ENCODE peak calls at places on chromosome 16, in nine cellular contexts. O is A549, Z is vagina, B is stomach, N is IMR-90, S is tibial nerve, D is adrenal gland, G is GM12878, R is esophagus muscularis mucosa. Q is an unnamed sample.

GRCh38 chr16:19196871-19197270 is 28.8 kb downstream of the SYT17 start:
- DNase-seq in O (no peak), Z (no peak), B (no peak), N (no peak), S (no peak), D (no peak), G (no peak), R (no peak), Q (no peak)

GRCh38 chr16:6095414-6095813 is 997.8 kb upstream of the EEF2KMT start:
- DNase-seq in O (no peak), Z (no peak), B (no peak), N (no peak), S (no peak), D (peak; percentile 55), G (no peak), R (no peak), Q (no peak)

GRCh38 chr16:84513111-84514065 is 8.9 kb upstream of the MEAK7 start:
- DNase-seq in O (no peak), Z (no peak), B (no peak), N (peak; percentile 80), S (no peak), D (no peak), G (no peak), R (no peak), Q (no peak)

GRCh38 chr16:11909653-11910551 is 5.9 kb downstream of the GSPT1 start:
- DNase-seq in O (no peak), Z (no peak), B (no peak), N (peak; percentile 73), S (no peak), D (no peak), G (no peak), R (no peak), Q (no peak)

GRCh38 chr16:85711982-85712587 is 23.3 kb upstream of the GINS2 start:
- DNase-seq in O (no peak), Z (no peak), B (no peak), N (no peak), S (no peak), D (no peak), G (no peak), R (no peak), Q (no peak)

GRCh38 chr16:9489823-9490467 is 398.5 kb downstream of the HAPSTR1 start:
- DNase-seq in O (no peak), Z (no peak), B (no peak), N (no peak), S (no peak), D (peak; percentile 91), G (no peak), R (no peak), Q (no peak)

GRCh38 chr16:20918486-20919239 is 18.1 kb downstream of the LYRM1 start:
- DNase-seq in O (no peak), Z (no peak), B (no peak), N (peak; percentile 35), S (peak; percentile 39), D (peak; percentile 80), G (no peak), R (no peak), Q (peak; percentile 89)

GRCh38 chr16:81709369-81709900 is 69.7 kb upstream of the PLCG2 start:
- DNase-seq in O (no peak), Z (no peak), B (no peak), N (no peak), S (no peak), D (no peak), G (no peak), R (no peak), Q (no peak)

GRCh38 chr16:57092786-57093301 is 461 bp downstream of the CPNE2 start:
- DNase-seq in O (peak; percentile 62), Z (no peak), B (peak; percentile 46), N (no peak), S (no peak), D (no peak), G (no peak), R (no peak), Q (no peak)

GRCh38 chr16:57093845-57094564 is 1.6 kb downstream of the CPNE2 start:
- DNase-seq in O (no peak), Z (no peak), B (no peak), N (no peak), S (no peak), D (peak; percentile 59), G (no peak), R (no peak), Q (peak; percentile 87)

GRCh38 chr16:57091200-57091989 is 988 bp upstream of the CPNE2 start:
- DNase-seq in O (peak; percentile 67), Z (no peak), B (peak; percentile 33), N (peak; percentile 53), S (peak; percentile 41), D (peak; percentile 68), G (no peak), R (no peak), Q (no peak)

GRCh38 chr16:57094911-57095310 is 2.5 kb downstream of the CPNE2 start:
- DNase-seq in O (no peak), Z (no peak), B (no peak), N (no peak), S (no peak), D (no peak), G (no peak), R (no peak), Q (no peak)

DNA sequence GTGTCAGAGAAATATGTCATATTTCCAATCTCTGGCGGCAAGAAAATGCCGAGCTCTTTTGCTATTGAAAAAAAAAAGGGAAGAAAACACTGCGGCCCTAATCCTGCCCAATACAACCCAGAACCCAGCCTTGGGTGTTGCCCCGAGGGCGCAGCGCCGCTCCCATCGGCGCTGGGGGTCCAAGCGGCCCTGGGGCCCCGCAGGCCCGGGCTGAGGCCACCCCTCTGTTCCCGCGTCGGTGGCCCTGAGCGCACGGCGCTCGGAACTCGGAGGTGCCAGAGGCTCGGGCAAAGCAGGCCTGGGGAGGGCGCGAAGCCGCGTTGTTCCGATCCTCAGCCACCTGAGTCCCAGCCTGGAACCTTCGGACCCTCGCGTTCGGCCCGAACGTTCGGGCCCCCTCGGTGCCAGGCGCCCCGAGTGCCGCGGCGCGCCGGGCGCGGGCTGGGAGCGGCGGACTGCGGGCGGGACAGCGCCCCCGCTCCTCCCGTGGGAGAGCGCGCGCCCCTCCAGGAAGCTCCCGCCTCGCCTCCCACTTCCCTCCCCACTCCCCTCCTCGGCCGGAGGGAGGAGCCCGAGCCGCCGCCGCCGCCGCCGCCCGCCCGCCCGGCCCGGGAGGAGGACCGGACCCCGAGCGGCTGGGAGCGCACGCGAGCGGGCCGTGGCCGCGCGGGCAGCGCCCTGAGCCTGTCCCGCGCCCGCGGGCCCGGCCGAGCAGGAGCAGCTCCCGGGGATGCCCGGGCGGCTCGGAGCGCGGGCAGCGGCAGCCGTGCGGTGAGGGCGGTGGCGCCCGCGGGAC is at the start of gene CPNE2:
- DNase-seq in O (peak; percentile 71), Z (no peak), B (peak; percentile 59), N (peak; percentile 34), S (no peak), D (no peak), G (no peak), R (no peak), Q (no peak)
- TF ChIP-seq POLR2A in O (peak; percentile 75), Z (no peak), B (no peak), N (no peak), S (peak; percentile 12), D (no peak), G (no peak), R (no peak), Q (no peak)

GRCh38 chr16:73289232-73289631 is 241.3 kb upstream of the ZFHX3 start:
- DNase-seq in O (no peak), Z (no peak), B (no peak), N (no peak), S (no peak), D (no peak), G (peak; percentile 86), R (no peak), Q (no peak)
- TF ChIP-seq CTCF in O (no peak), Z (no peak), B (no peak), N (no peak), S (no peak), D (no peak), G (no peak), R (no peak), Q (no peak)

GRCh38 chr16:88706965-88707871 is 915 bp downstream of the CTU2 start:
- DNase-seq in O (no peak), Z (no peak), B (no peak), N (no peak), S (no peak), D (no peak), G (no peak), R (no peak), Q (no peak)

GRCh38 chr16:88705076-88705684 is 1.0 kb downstream of the RNF166 start:
- DNase-seq in O (no peak), Z (no peak), B (no peak), N (peak; percentile 34), S (no peak), D (peak; percentile 63), G (no peak), R (no peak), Q (no peak)

GRCh38 chr16:88703486-88704309 is 2.5 kb downstream of the RNF166 start:
- DNase-seq in O (no peak), Z (no peak), B (peak; percentile 43), N (no peak), S (no peak), D (peak; percentile 72), G (no peak), R (no peak), Q (no peak)

GRCh38 chr16:88705746-88706287 is 391 bp downstream of the RNF166 start:
- DNase-seq in O (no peak), Z (no peak), B (no peak), N (no peak), S (no peak), D (no peak), G (no peak), R (no peak), Q (no peak)

GRCh38 chr16:88706288-88706964 is at the start of the genes CTU2 and RNF166:
- DNase-seq in O (peak; percentile 91), Z (no peak), B (peak; percentile 94), N (peak; percentile 84), S (peak; percentile 80), D (peak; percentile 95), G (peak; percentile 32), R (peak; percentile 95), Q (peak; percentile 80)
- H3K4me3 ChIP-seq in O (peak within 1 kb of the TSS; percentile 75), Z (peak within 1 kb of the TSS; percentile 78), B (peak within 1 kb of the TSS; percentile 100), N (peak within 1 kb of the TSS; percentile 95), S (peak within 1 kb of the TSS; percentile 85), D (peak within 1 kb of the TSS; percentile 83), G (peak within 1 kb of the TSS; percentile 90), R (peak within 1 kb of the TSS; percentile 99), Q (peak within 1 kb of the TSS; percentile 80)

GRCh38 chr16:2428051-2428786 is 1.0 kb upstream of the CCNF start:
- DNase-seq in O (no peak), Z (no peak), B (peak; percentile 40), N (no peak), S (peak; percentile 36), D (peak; percentile 71), G (no peak), R (no peak), Q (no peak)

GRCh38 chr16:2428787-2429036 is 535 bp upstream of the CCNF start:
- DNase-seq in O (no peak), Z (no peak), B (no peak), N (no peak), S (no peak), D (no peak), G (no peak), R (no peak), Q (no peak)

GRCh38 chr16:2429037-2429770 is at the start of gene CCNF:
- DNase-seq in O (peak; percentile 96), Z (no peak), B (peak; percentile 98), N (peak; percentile 92), S (peak; percentile 94), D (peak; percentile 98), G (peak; percentile 71), R (peak; percentile 99), Q (peak; percentile 96)

GRCh38 chr16:2432286-2432685 is 3.0 kb downstream of the CCNF start:
- DNase-seq in O (no peak), Z (no peak), B (no peak), N (no peak), S (no peak), D (no peak), G (no peak), R (no peak), Q (no peak)

DNA sequence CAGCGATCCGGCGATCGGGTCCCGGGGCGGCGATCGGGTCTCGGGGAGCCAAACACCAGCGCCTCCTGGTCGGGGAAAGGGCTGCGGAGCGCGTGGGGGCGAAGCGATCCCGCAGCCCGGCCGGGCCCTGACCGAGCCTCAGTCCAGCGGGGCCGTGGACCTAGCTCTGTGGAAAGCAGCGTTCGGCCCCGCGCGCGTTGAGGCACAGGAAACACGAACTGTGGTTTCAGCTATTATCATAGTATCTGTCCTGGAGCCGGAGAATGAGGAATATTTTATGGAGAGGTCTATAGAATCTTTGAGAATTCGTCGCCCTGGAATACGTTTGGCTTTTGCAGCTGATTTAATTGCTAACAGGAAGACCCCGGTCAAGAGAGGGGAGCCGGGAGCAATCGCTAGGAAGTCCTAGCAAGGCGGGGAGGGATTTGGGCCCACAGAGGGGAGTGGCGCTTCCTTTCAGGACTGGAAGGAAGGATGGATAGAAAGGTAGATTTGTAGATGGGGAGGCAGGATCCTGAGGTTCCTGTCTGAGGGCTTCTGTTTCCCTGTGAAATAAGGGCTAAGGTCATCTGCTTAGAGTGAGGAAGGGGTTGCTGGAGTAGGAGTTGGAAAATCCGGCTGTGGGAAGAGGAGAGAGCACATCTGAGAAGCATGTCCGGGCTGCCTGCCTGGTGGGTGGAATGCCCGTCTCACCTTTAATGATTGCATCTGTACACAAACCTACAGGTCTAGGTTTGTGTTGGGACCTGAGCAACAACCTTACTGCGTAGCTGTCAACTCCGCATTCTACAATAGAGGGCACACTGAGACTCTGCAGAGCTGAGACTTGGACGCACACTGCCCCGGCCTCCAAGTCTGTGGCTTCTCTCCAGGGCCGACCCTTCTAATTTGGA is 770 bp downstream of the CCNF start:
- DNase-seq in O (peak; percentile 31), Z (no peak), B (no peak), N (peak; percentile 19), S (no peak), D (no peak), G (no peak), R (no peak), Q (no peak)
- TF ChIP-seq POLR2A in O (no peak), Z (no peak), B (no peak), N (no peak), S (no peak), D (no peak), G (no peak), R (no peak), Q (no peak)